ENCODE peak calls at places on chromosomes 1 and 21, in ten cellular contexts. E is epithelial cell of proximal tubule, T is kidney tubule cell, A is glutamatergic neuron, Z is A549, I is foreskin fibroblast, U is T-cell, H is NCI-H1092, J is endothelial cell, M is ureter. P is an unnamed sample.

GRCh38 chr1:186494832-186495271 is 33.9 kb upstream of the PDC start:
- DNase-seq in E (no peak), T (peak), A (no peak), Z (peak), I (no peak), U (no peak), H (no peak), J (no peak), M (no peak), P (no peak)

GRCh38 chr1:60745444-60745843 is 336.9 kb upstream of the NFIA start:
- DNase-seq in E (no peak), T (no peak), A (no peak), Z (no peak), I (no peak), U (no peak), H (no peak), J (no peak), M (no peak), P (no peak)

GRCh38 chr1:210373878-210374599 is 45.3 kb downstream of the HHAT start:
- DNase-seq in E (peak), T (peak), A (peak), Z (peak), I (peak), U (peak), H (no peak), J (peak), M (peak), P (peak)

GRCh38 chr1:198529414-198529813 is 11.1 kb downstream of the ATP6V1G3 start:
- DNase-seq in E (no peak), T (no peak), A (no peak), Z (no peak), I (peak), U (no peak), H (no peak), J (no peak), M (no peak), P (no peak)

GRCh38 chr1:83849191-83850061 is 149.5 kb downstream of the TTLL7 start:
- DNase-seq in E (no peak), T (peak), A (no peak), Z (no peak), I (peak), U (no peak), H (no peak), J (no peak), M (no peak), P (no peak)

GRCh38 chr21:26320541-26320940 is 150.0 kb upstream of the APP start:
- DNase-seq in E (no peak), T (no peak), A (no peak), Z (no peak), I (no peak), U (no peak), H (no peak), J (no peak), M (no peak), P (no peak)

GRCh38 chr1:39701092-39701460 is 9.8 kb upstream of the HPCAL4 start:
- DNase-seq in E (no peak), T (peak), A (no peak), Z (no peak), I (peak), U (no peak), H (peak), J (no peak), M (no peak), P (no peak)

GRCh38 chr21:35658242-35658641 is 402.1 kb downstream of the SETD4 start:
- DNase-seq in E (no peak), T (peak), A (no peak), Z (no peak), I (peak), U (no peak), H (no peak), J (no peak), M (no peak), P (no peak)

GRCh38 chr1:248348475-248348874 is at the start of gene OR14C36:
- DNase-seq in E (no peak), T (no peak), A (no peak), Z (no peak), I (no peak), U (no peak), H (no peak), J (no peak), M (no peak), P (no peak)

GRCh38 chr1:107292012-107292411 is 151.2 kb downstream of the NTNG1 start:
- DNase-seq in E (no peak), T (no peak), A (no peak), Z (no peak), I (no peak), U (no peak), H (no peak), J (no peak), M (no peak), P (no peak)

GRCh38 chr1:233859446-233859845 is 45.0 kb upstream of the SLC35F3 start:
- DNase-seq in E (no peak), T (no peak), A (no peak), Z (no peak), I (no peak), U (no peak), H (no peak), J (peak), M (no peak), P (no peak)

GRCh38 chr21:29155118-29155932 is 24.9 kb downstream of the MAP3K7CL start:
- DNase-seq in E (no peak), T (peak), A (no peak), Z (no peak), I (peak), U (no peak), H (no peak), J (no peak), M (peak), P (peak)

GRCh38 chr1:205245096-205245495 is 17.4 kb downstream of the TMCC2 start:
- DNase-seq in E (no peak), T (no peak), A (no peak), Z (no peak), I (no peak), U (no peak), H (no peak), J (no peak), M (no peak), P (peak)

GRCh38 chr1:117612517-117613248 is 6.8 kb downstream of the TENT5C start:
- DNase-seq in E (no peak), T (no peak), A (no peak), Z (peak), I (peak), U (no peak), H (no peak), J (no peak), M (no peak), P (no peak)

GRCh38 chr1:165915480-165916395 is 88.3 kb downstream of the UCK2 start:
- DNase-seq in E (no peak), T (no peak), A (no peak), Z (no peak), I (no peak), U (no peak), H (no peak), J (no peak), M (no peak), P (no peak)

GRCh38 chr1:196698993-196699392 is 47.1 kb downstream of the CFH start:
- DNase-seq in E (no peak), T (no peak), A (no peak), Z (no peak), I (peak), U (no peak), H (no peak), J (no peak), M (no peak), P (no peak)

GRCh38 chr1:67429528-67430357 is 459 bp downstream of the SERBP1 start:
- DNase-seq in E (no peak), T (peak), A (peak), Z (peak), I (peak), U (peak), H (peak), J (peak), M (no peak), P (peak)

GRCh38 chr1:226939439-226940028 is 560 bp upstream of the COQ8A start:
- DNase-seq in E (no peak), T (peak), A (peak), Z (no peak), I (peak), U (peak), H (peak), J (peak), M (no peak), P (peak)

GRCh38 chr1:246067432-246068021 is 439.6 kb downstream of the SMYD3 start:
- DNase-seq in E (no peak), T (no peak), A (no peak), Z (no peak), I (peak), U (no peak), H (no peak), J (no peak), M (no peak), P (no peak)

GRCh38 chr1:182588460-182589396 is at the start of gene RNASEL:
- DNase-seq in E (peak), T (peak), A (no peak), Z (peak), I (peak), U (peak), H (no peak), J (peak), M (peak), P (peak)